ENCODE peak calls at places on chromosomes 4 and X, in five cellular contexts. I, K, E, C and H are unnamed samples.

GRCh38 chrX:103607385-103608304 is at the start of gene TCEAL3:
- DNase-seq in I (peak; percentile 71), K (peak; percentile 25), E (peak; percentile 62), C (peak; percentile 76), H (no peak)

GRCh38 chrX:10537308-10537707 is 83.1 kb downstream of the MID1 start:
- DNase-seq in I (no peak), K (no peak), E (no peak), C (no peak), H (peak; percentile 81)

GRCh38 chr4:158285429-158286216 is 75.3 kb downstream of the TMEM144 start:
- DNase-seq in I (no peak), K (no peak), E (no peak), C (no peak), H (no peak)

GRCh38 chr4:72969957-72970356 is 99.6 kb downstream of the COX18 start:
- DNase-seq in I (no peak), K (no peak), E (no peak), C (no peak), H (no peak)

GRCh38 chr4:177583000-177583399 is 140.8 kb upstream of the AGA start:
- DNase-seq in I (no peak), K (no peak), E (no peak), C (no peak), H (peak; percentile 15)

GRCh38 chr4:98744372-98745150 is 86.2 kb upstream of the TSPAN5 start:
- DNase-seq in I (no peak), K (no peak), E (no peak), C (no peak), H (peak; percentile 76)

GRCh38 chrX:7446815-7447214 is 298.9 kb upstream of the PUDP start:
- DNase-seq in I (no peak), K (no peak), E (no peak), C (no peak), H (no peak)

GRCh38 chrX:123489011-123489410 is 243.8 kb downstream of the THOC2 start:
- DNase-seq in I (no peak), K (no peak), E (no peak), C (no peak), H (no peak)

GRCh38 chr4:173752610-173753009 is 222.6 kb upstream of the HAND2 start:
- DNase-seq in I (no peak), K (peak; percentile 1), E (peak; percentile 21), C (no peak), H (peak; percentile 13)

GRCh38 chrX:118630843-118631242 is 96.6 kb upstream of the IL13RA1 start:
- DNase-seq in I (no peak), K (no peak), E (no peak), C (no peak), H (no peak)

GRCh38 chr4:187814737-187815465 is 180.7 kb upstream of the ZFP42 start:
- DNase-seq in I (no peak), K (no peak), E (peak; percentile 25), C (no peak), H (peak; percentile 46)

GRCh38 chr4:87974856-87975462 is 555 bp upstream of the SPP1 start:
- DNase-seq in I (no peak), K (no peak), E (peak; percentile 63), C (peak; percentile 65), H (no peak)

GRCh38 chr4:11497972-11498371 is 69.3 kb upstream of the HS3ST1 start:
- DNase-seq in I (no peak), K (no peak), E (no peak), C (no peak), H (no peak)

GRCh38 chr4:13173974-13174373 is 310.2 kb downstream of the RAB28 start:
- DNase-seq in I (peak; percentile 77), K (no peak), E (peak; percentile 28), C (no peak), H (no peak)

GRCh38 chr4:82792912-82793649 is 5.5 kb downstream of the SCD5 start:
- DNase-seq in I (no peak), K (no peak), E (no peak), C (no peak), H (no peak)

GRCh38 chrX:110081740-110082139 is 78.8 kb downstream of the TMEM164 start:
- DNase-seq in I (peak; percentile 63), K (no peak), E (peak; percentile 73), C (peak; percentile 11), H (no peak)
- H3K4me1 ChIP-seq in I (peaks cover 12% of the 10 kb centered on the region), K (no peaks in the 10 kb centered on the region), E (peaks cover 26% of the 10 kb centered on the region), C (peaks cover 28% of the 10 kb centered on the region), H (no peaks in the 10 kb centered on the region)

GRCh38 chr4:48342559-48342878 is 1.2 kb downstream of the SLAIN2 start:
- DNase-seq in I (no peak), K (peak; percentile 22), E (no peak), C (no peak), H (no peak)

GRCh38 chr4:48340905-48341775 is at the start of gene SLAIN2:
- DNase-seq in I (peak; percentile 100), K (peak; percentile 96), E (peak; percentile 99), C (peak; percentile 97), H (peak; percentile 98)

GRCh38 chr4:48343531-48343930 is 2.2 kb downstream of the SLAIN2 start:
- DNase-seq in I (no peak), K (no peak), E (no peak), C (peak; percentile 84), H (no peak)

GRCh38 chr4:48341776-48342558 is 638 bp downstream of the SLAIN2 start:
- DNase-seq in I (peak; percentile 79), K (no peak), E (peak; percentile 57), C (peak; percentile 82), H (peak; percentile 43)

DNA sequence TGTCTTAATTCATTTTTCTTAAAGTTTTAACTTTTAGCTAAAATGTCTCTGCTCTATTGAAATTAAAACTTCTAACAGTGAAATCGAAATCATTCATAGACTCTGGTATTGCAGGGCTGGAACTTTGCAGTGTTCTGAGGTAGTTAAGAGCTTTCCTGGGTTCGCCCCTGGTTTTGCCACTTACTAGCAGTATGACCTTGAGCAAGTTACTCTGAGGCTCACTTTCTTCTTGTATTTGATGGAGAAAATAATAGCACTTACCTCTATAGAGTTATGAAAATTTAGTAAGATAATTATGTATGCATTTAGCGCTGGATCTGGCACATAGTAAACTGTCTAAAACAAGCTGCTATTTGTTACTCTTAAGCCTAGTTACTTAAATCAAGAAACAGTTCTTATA is 1.7 kb downstream of the SLAIN2 start:
- DNase-seq in I (no peak), K (no peak), E (no peak), C (no peak), H (no peak)
- H3K4me3 ChIP-seq in I (peak overlapping the region; percentile 95), K (peak overlapping the region; percentile 75), E (no peak overlapping the region), C (peak overlapping the region; percentile 95), H (no peak overlapping the region)

GRCh38 chr4:176444741-176445140 is 125.0 kb downstream of the SPCS3 start:
- DNase-seq in I (no peak), K (no peak), E (no peak), C (no peak), H (no peak)

GRCh38 chr4:176443117-176443516 is 123.4 kb downstream of the SPCS3 start:
- DNase-seq in I (no peak), K (no peak), E (no peak), C (peak; percentile 68), H (no peak)

GRCh38 chr4:176451441-176451840 is 131.7 kb downstream of the SPCS3 start:
- DNase-seq in I (no peak), K (no peak), E (no peak), C (no peak), H (no peak)

GRCh38 chr4:176443646-176444409 is 124.1 kb downstream of the SPCS3 start:
- DNase-seq in I (no peak), K (no peak), E (no peak), C (no peak), H (no peak)

GRCh38 chr4:176448761-176449160 is 129.0 kb downstream of the SPCS3 start:
- DNase-seq in I (no peak), K (no peak), E (no peak), C (no peak), H (no peak)
- H3K4me1 ChIP-seq in I (no peaks in the 10 kb centered on the region), K (no peaks in the 10 kb centered on the region), E (no peaks in the 10 kb centered on the region), C (peaks cover 12% of the 10 kb centered on the region), H (no peaks in the 10 kb centered on the region)

GRCh38 chr4:147136308-147136707 is 190.6 kb upstream of the TTC29 start:
- DNase-seq in I (no peak), K (no peak), E (no peak), C (no peak), H (no peak)

GRCh38 chr4:147136783-147137182 is 191.1 kb upstream of the TTC29 start:
- DNase-seq in I (no peak), K (no peak), E (no peak), C (no peak), H (no peak)

GRCh38 chr4:147138171-147138570 is 192.5 kb upstream of the TTC29 start:
- DNase-seq in I (no peak), K (no peak), E (no peak), C (peak; percentile 70), H (no peak)

GRCh38 chr4:147137280-147137679 is 191.6 kb upstream of the TTC29 start:
- DNase-seq in I (no peak), K (no peak), E (no peak), C (no peak), H (no peak)

GRCh38 chr4:147139455-147140198 is 194.0 kb upstream of the TTC29 start:
- DNase-seq in I (no peak), K (no peak), E (no peak), C (no peak), H (no peak)
- H3K4me3 ChIP-seq in I (no peak overlapping the region), K (no peak overlapping the region), E (no peak overlapping the region), C (no peak overlapping the region), H (no peak overlapping the region)